ENCODE peak calls at places on chromosomes 2 and 18, in seven cellular contexts. M is iris pigment epithelial cell; Z is effector CD4-positive, alpha-beta T cell; X is H54; A is left colon; D is CD4-positive, alpha-beta T cell; W is IMR-90. S is an unnamed sample.

GRCh38 chr18:4640349-4641012 is 185.4 kb upstream of the DLGAP1 start:
- DNase-seq in A (no peak), W (no peak), M (no peak), D (no peak), Z (no peak), X (no peak), S (no peak)

GRCh38 chr2:129936334-129936934 is 43.0 kb upstream of the RAB6C start:
- DNase-seq in Z (no peak), M (no peak), X (no peak), D (peak; percentile 24), W (no peak), A (no peak), S (peak; percentile 62)

GRCh38 chr2:118805061-118805690 is 42.3 kb downstream of the EN1 start:
- DNase-seq in X (no peak), A (no peak), W (no peak), M (no peak), D (no peak), Z (no peak), S (no peak)

GRCh38 chr2:223526106-223526505 is 76.1 kb downstream of the SCG2 start:
- DNase-seq in X (no peak), W (no peak), M (no peak), D (no peak), A (no peak), Z (no peak), S (no peak)

GRCh38 chr2:221444106-221444505 is 128.0 kb downstream of the EPHA4 start:
- DNase-seq in W (peak; percentile 85), X (peak; percentile 20), A (peak; percentile 31), M (peak; percentile 89), Z (no peak), D (no peak), S (no peak)

GRCh38 chr2:20391951-20392699 is 41.5 kb upstream of the PUM2 start:
- DNase-seq in D (no peak), X (peak; percentile 35), Z (no peak), A (no peak), M (peak; percentile 12), W (no peak), S (no peak)

GRCh38 chr2:26644188-26644835 is 3.1 kb upstream of the CIB4 start:
- DNase-seq in D (no peak), M (no peak), A (no peak), W (no peak), Z (no peak), X (no peak), S (no peak)

GRCh38 chr18:37537868-37538525 is 27.6 kb downstream of the CELF4 start:
- DNase-seq in D (no peak), M (peak; percentile 51), Z (no peak), W (peak; percentile 44), X (peak; percentile 67), A (peak; percentile 36), S (no peak)

S was measured in CD8-positive, alpha-beta memory T cell.